ENCODE peak calls at places on chromosomes 2 and 18, in six cellular contexts. J, A, E, W, V and H are unnamed samples.

GRCh38 chr18:10928971-10929373 is 220.4 kb downstream of the PIEZO2 start:
- DNase-seq in A (no peak), J (no peak), V (no peak), E (no peak), W (no peak), H (no peak)

GRCh38 chr2:199197448-199197847 is 260.3 kb downstream of the SATB2 start:
- DNase-seq in E (no peak), J (no peak), A (no peak), W (no peak), V (no peak), H (no peak)

GRCh38 chr2:221641181-221641871 is 69.2 kb upstream of the EPHA4 start:
- DNase-seq in W (no peak), E (no peak), J (no peak), V (peak), A (no peak), H (no peak)

GRCh38 chr2:224025874-224026273 is 13.2 kb downstream of the SERPINE2 start:
- DNase-seq in J (no peak), V (peak), W (no peak), E (no peak), A (peak), H (peak)

GRCh38 chr2:107595749-107596148 is 230.9 kb upstream of the RGPD4 start:
- DNase-seq in W (no peak), A (no peak), V (no peak), J (no peak), E (no peak), H (no peak)

GRCh38 chr2:143226714-143227541 is 97.7 kb downstream of the ARHGAP15 start:
- DNase-seq in A (no peak), W (no peak), E (no peak), V (no peak), J (no peak), H (no peak)

GRCh38 chr2:86072271-86072858 is 33.3 kb downstream of the POLR1A start:
- DNase-seq in E (peak), W (peak), J (no peak), A (no peak), V (no peak), H (no peak)

GRCh38 chr2:149200109-149200520 is 130.3 kb upstream of the LYPD6 start:
- DNase-seq in J (no peak), E (no peak), A (no peak), V (no peak), W (no peak), H (no peak)

GRCh38 chr2:41828052-41828643 is 219.7 kb upstream of the PKDCC start:
- DNase-seq in A (no peak), J (no peak), V (no peak), E (no peak), W (no peak), H (no peak)

GRCh38 chr2:223036756-223037432 is 15.1 kb upstream of the KCNE4 start:
- DNase-seq in A (no peak), E (no peak), J (no peak), W (no peak), V (no peak), H (no peak)